ENCODE peak calls at places on chromosomes 1 and 21, in five cellular contexts. M, Z, D, B and C are unnamed samples. For H3K79me2, the result is how much of the 10 kb centered on the place peaks cover.

GRCh38 chr1:94736073-94736472 is 84.1 kb upstream of the SLC44A3 start:
- DNase-seq in B (no peak), M (no peak), D (no peak), Z (no peak), C (no peak)

GRCh38 chr1:213899413-213899812 is 88.4 kb upstream of the PROX1 start:
- DNase-seq in D (no peak), Z (no peak), M (no peak), B (no peak), C (no peak)

GRCh38 chr1:233543338-233544255 is 70.3 kb upstream of the KCNK1 start:
- DNase-seq in D (no peak), B (no peak), Z (peak), M (peak), C (no peak)

GRCh38 chr1:25031966-25032667 is 102.0 kb upstream of the RUNX3 start:
- DNase-seq in M (no peak), D (no peak), B (peak), Z (no peak), C (no peak)

GRCh38 chr1:40479156-40479555 is 2.1 kb downstream of the ZFP69 start:
- DNase-seq in M (no peak), D (no peak), B (no peak), Z (no peak), C (no peak)

GRCh38 chr1:232328496-232329102 is 301.3 kb downstream of the SIPA1L2 start:
- DNase-seq in B (no peak), M (no peak), D (no peak), Z (no peak), C (no peak)

GRCh38 chr1:231919269-231919886 is 292.8 kb downstream of the DISC1 start:
- DNase-seq in Z (no peak), B (no peak), M (no peak), D (no peak), C (peak)

GRCh38 chr1:208985231-208985630 is 598.3 kb upstream of the CAMK1G start:
- DNase-seq in M (no peak), Z (no peak), D (no peak), B (no peak), C (no peak)

GRCh38 chr1:8332806-8333205 is 14.9 kb downstream of the SLC45A1 start:
- DNase-seq in M (no peak), B (no peak), D (no peak), Z (no peak), C (no peak)

GRCh38 chr1:218025454-218025853 is 259.6 kb upstream of the RRP15 start:
- DNase-seq in Z (no peak), D (no peak), B (no peak), M (no peak), C (no peak)

GRCh38 chr1:198655464-198656121 is 16.8 kb downstream of the PTPRC start:
- DNase-seq in D (no peak), Z (no peak), B (no peak), M (no peak), C (no peak)

GRCh38 chr1:243500506-243500905 is 244.7 kb downstream of the SDCCAG8 start:
- DNase-seq in M (no peak), Z (no peak), B (no peak), D (no peak), C (no peak)

GRCh38 chr1:200367841-200368534 is 41.8 kb downstream of the ZNF281 start:
- DNase-seq in M (no peak), Z (no peak), B (no peak), D (no peak), C (no peak)

GRCh38 chr1:159755608-159756007 is 25.2 kb upstream of the DUSP23 start:
- DNase-seq in D (no peak), M (no peak), Z (no peak), B (no peak), C (no peak)

GRCh38 chr21:37915941-37916794 is at the start of gene KCNJ6:
- DNase-seq in M (peak), Z (no peak), B (no peak), D (no peak), C (peak)

GRCh38 chr1:50156241-50157010 is 47.7 kb downstream of the ELAVL4 start:
- DNase-seq in D (no peak), B (no peak), Z (no peak), M (no peak), C (no peak)

GRCh38 chr1:184740344-184740743 is 14.3 kb downstream of the EDEM3 start:
- DNase-seq in Z (peak), D (no peak), M (no peak), B (no peak), C (no peak)

GRCh38 chr1:74010206-74010605 is 187.8 kb downstream of the LRRIQ3 start:
- DNase-seq in B (no peak), M (no peak), D (no peak), Z (peak), C (no peak)

GRCh38 chr1:89843279-89844121 is 22.7 kb downstream of the LRRC8D start:
- DNase-seq in D (no peak), M (no peak), Z (no peak), B (no peak), C (peak)
- H3K79me2 ChIP-seq in D (under half), M (under half), Z (half or more), B (under half), C (under half)

GRCh38 chr1:193262661-193263060 is 76.2 kb upstream of the B3GALT2 start:
- DNase-seq in D (no peak), B (no peak), M (no peak), Z (no peak), C (no peak)

GRCh38 chr1:193260056-193260750 is 73.8 kb upstream of the B3GALT2 start:
- DNase-seq in Z (no peak), D (no peak), B (no peak), M (no peak), C (no peak)

GRCh38 chr1:193259619-193260018 is 73.2 kb upstream of the B3GALT2 start:
- DNase-seq in M (no peak), D (no peak), Z (no peak), B (no peak), C (no peak)

GRCh38 chr1:193264313-193265065 is 78.1 kb upstream of the B3GALT2 start:
- DNase-seq in B (no peak), D (no peak), Z (no peak), M (no peak), C (no peak)

DNA sequence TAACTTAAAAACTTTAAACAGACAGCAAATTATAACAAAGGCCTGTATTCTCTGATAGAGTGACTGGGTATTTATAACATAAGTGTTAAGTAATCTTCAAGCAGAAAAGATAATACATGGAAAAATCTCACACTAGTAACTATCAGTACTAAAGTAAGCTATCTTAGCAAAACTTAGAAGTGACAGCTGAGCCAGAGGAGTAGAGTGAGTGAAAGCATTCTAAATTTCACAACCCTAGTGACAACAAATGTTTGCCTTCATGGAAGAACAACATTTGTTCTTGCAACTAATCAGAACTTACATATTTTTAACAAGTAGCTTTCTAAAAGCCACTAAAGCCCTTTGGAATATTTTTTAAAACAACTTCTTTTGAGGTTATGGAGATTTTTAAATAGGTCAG is 74.5 kb upstream of the B3GALT2 start:
- DNase-seq in Z (no peak), B (no peak), M (no peak), D (no peak), C (no peak)
- TF ChIP-seq GABPA in Z (no peak), B (no peak), M (no peak), D (no peak), C (no peak)

GRCh38 chr21:36089946-36090345 is 20.1 kb downstream of the CBR1 start:
- DNase-seq in M (no peak), D (no peak), B (no peak), Z (no peak), C (no peak)

GRCh38 chr21:36097427-36098230 is 27.8 kb downstream of the CBR1 start:
- DNase-seq in M (peak), B (peak), Z (no peak), D (no peak), C (no peak)

GRCh38 chr21:36093512-36093911 is 23.7 kb downstream of the CBR1 start:
- DNase-seq in D (no peak), M (no peak), Z (no peak), B (no peak), C (no peak)

GRCh38 chr21:36096398-36097290 is 26.8 kb downstream of the CBR1 start:
- DNase-seq in B (no peak), Z (no peak), D (peak), M (no peak), C (no peak)

GRCh38 chr21:36092676-36093075 is 22.9 kb downstream of the CBR1 start:
- DNase-seq in Z (no peak), B (no peak), D (no peak), M (no peak), C (no peak)
- H3K4me3 ChIP-seq in Z (no peak), B (no peak), D (no peak), M (no peak), C (no peak)

GRCh38 chr1:194717941-194718340 is 1531.5 kb upstream of the B3GALT2 start:
- DNase-seq in M (no peak), D (no peak), B (no peak), Z (no peak), C (no peak)
- H3K79me2 ChIP-seq in M (under half), D (under half), B (under half), Z (under half), C (under half)

DNA sequence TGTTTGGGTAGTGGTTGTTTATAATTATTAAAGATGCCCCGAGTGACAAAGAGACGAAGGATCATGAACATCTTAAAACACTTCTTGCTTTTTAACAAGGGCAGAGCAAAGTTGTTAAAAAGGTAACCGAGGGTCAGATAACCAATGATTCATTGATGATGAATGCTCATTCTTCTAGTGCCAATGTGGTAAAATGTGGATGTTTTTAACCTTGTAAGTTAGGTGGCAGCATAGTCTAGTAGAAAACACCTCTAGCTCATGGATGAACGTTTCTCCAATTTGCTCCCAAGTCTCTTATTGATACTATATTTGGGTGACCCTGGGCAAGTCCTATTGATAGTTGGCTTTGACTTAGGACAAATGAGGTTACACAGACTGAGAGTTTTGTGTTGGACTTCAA is 167.9 kb downstream of the KIF26B start:
- DNase-seq in Z (no peak), M (no peak), D (no peak), B (no peak), C (no peak)
- TF ChIP-seq GABPA in Z (no peak), M (no peak), D (no peak), B (no peak), C (no peak)

GRCh38 chr1:100035214-100035613 is 65.4 kb downstream of the SLC35A3 start:
- DNase-seq in B (no peak), Z (no peak), M (no peak), D (no peak), C (no peak)

GRCh38 chr1:100036718-100037664 is 67.2 kb downstream of the SLC35A3 start:
- DNase-seq in Z (peak), M (peak), B (no peak), D (no peak), C (peak)

GRCh38 chr1:100039571-100039970 is 69.8 kb downstream of the SLC35A3 start:
- DNase-seq in M (no peak), B (no peak), D (no peak), Z (no peak), C (no peak)

GRCh38 chr1:100038401-100039306 is 68.9 kb downstream of the SLC35A3 start:
- DNase-seq in M (peak), B (no peak), Z (peak), D (no peak), C (peak)

DNA sequence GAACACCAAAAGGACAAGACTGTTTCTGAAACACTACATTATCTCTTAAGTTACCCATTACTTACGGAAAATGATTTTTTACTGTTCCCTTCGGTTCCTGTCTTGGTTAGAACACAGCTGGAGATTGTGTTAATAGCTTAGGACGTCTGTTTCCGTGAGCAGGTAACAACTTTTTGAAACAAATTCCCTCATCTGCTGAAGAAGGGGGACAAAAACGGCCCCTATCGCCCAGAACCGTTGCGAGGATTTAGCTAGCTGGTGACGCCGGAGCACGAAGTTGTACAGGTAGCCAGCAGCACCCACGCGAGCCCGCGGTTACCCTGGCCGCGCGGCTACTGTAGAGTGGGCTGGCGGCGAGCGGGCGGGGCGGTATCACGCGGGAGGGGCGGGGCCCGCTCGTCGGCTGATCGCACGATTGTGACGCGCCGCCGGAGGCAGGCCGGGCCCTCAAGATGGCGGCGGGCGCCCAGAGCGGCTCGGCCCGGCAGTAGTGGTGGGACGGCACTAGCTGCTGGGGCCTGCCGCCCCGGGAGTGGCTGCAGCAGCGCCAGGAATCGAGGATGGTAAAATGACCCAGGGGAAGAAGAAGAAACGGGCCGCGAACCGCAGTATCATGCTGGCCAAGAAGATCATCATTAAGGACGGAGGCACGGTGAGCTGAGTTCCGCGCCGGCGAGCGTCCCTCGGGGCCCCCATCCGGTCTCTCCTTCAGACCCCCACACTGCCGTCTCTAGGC is 68.0 kb downstream of the SLC35A3 start:
- DNase-seq in B (peak), Z (peak), D (peak), M (peak), C (peak)
- H3K4me3 ChIP-seq in B (peak), Z (peak), D (peak), M (peak), C (peak)

GRCh38 chr1:39224295-39224829 is 19.9 kb downstream of the MACF1 start:
- DNase-seq in Z (no peak), M (no peak), B (no peak), D (no peak), C (no peak)

GRCh38 chr1:39226836-39227235 is 22.3 kb downstream of the MACF1 start:
- DNase-seq in D (no peak), M (no peak), B (no peak), Z (no peak), C (no peak)

GRCh38 chr1:39230261-39231190 is 26.0 kb downstream of the MACF1 start:
- DNase-seq in M (no peak), D (peak), B (peak), Z (peak), C (no peak)

GRCh38 chr1:39228263-39228662 is 23.8 kb downstream of the MACF1 start:
- DNase-seq in B (no peak), D (no peak), M (no peak), Z (no peak), C (no peak)

GRCh38 chr1:39229504-39229903 is 25.0 kb downstream of the MACF1 start:
- DNase-seq in M (no peak), B (no peak), Z (no peak), D (no peak), C (no peak)
- H3K79me2 ChIP-seq in M (under half), B (under half), Z (under half), D (under half), C (half or more)

GRCh38 chr21:24223625-24224024 is 1383.7 kb downstream of the MRPL39 start:
- DNase-seq in M (no peak), Z (no peak), B (no peak), D (no peak), C (no peak)

GRCh38 chr21:24220466-24220865 is 1386.8 kb downstream of the MRPL39 start:
- DNase-seq in Z (no peak), D (no peak), B (no peak), M (no peak), C (no peak)

GRCh38 chr21:24224411-24224810 is 1382.9 kb downstream of the MRPL39 start:
- DNase-seq in M (no peak), B (no peak), D (no peak), Z (no peak), C (no peak)

DNA sequence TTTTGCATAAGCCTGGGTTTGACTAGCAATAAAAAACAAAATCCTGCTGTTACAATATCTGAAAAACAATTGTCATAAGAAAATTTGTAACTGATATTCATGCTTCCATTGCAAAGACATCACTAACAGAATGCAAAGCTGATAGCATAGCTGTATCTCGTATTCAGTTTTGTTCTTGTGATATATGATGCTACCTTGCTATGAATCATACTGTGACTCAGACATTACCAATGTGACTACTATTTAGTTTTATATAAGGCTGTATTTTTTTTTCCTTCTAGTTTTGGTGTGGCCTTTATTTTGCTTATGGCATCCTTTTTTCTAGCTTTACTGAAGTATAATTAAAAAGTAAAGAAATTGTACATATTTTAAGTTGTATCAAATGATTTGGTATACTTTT is 1381.8 kb downstream of the MRPL39 start:
- DNase-seq in M (no peak), D (no peak), B (no peak), Z (no peak), C (no peak)
- TF ChIP-seq GABPA in M (no peak), D (no peak), B (no peak), Z (no peak), C (no peak)

DNA sequence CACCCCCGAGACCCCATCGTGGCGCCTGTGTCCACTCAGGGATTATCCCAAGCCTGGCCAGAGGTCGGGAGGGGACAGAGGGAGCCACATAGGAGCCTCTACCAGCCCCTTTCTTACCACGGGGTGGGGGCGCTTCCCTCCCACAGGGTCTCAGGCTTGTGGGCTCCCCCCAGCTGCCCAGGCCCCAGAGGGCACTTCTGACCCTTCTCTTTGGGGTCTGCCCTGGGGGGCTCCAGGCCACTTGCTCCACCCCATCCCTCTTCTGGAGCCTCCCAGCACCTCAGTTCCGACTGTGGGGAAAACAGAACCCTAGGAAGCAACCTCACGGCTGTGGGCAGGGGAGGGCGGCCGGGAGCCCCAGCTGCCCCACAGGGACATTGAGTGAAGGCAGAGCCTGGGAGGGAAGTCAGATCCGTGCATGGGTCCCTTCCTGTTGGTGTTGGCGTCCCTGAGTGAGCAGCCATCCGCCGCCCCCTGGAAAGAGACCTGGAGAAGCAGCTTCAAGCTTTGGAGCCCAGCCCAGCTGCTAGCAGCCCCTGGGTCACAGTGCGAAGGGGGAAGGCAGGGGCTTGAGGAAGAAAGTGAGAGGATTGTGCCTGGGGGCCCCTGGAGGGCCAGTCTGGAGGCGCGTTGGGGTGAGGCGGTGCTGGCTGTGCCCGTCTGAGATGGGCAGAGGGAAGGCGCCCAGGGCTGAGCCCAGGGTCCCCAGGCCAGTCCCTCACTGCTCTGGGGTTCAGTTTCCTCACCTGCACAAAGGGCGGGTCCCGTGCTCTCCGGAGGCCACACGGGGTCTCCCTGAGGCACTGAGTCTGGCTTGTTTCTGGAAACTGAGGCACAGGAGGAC is 22.1 kb downstream of the RRP1 start:
- DNase-seq in M (no peak), Z (no peak), B (no peak), D (no peak), C (no peak)
- H3K4me3 ChIP-seq in M (no peak), Z (peak), B (no peak), D (no peak), C (no peak)